ENCODE peak calls at places on chromosomes 2 and 18, in nine cellular contexts. One of them, this sample, is unnamed.

GRCh38 chr2:219446101-219446504 is 11.5 kb downstream of the SPEG start:
- DNase-seq in Panc1: no peak
- DNase-seq in activated CD4-positive, alpha-beta T cell treated with anti-CD3 and anti-CD28 coated beads, Interleukin-2, amount 50 U/mL, for 1 hour: no peak
- DNase-seq in ELR: peak; percentile 44
- DNase-seq in GM04504: peak; percentile 44
- DNase-seq in activated CD8-positive, alpha-beta memory T cell treated with anti-CD3 and anti-CD28 coated beads for 4 hours: no peak
- DNase-seq in adrenal gland: peak; percentile 89
- DNase-seq in AML-193: no peak
- DNase-seq in AG08396: peak; percentile 82
- DNase-seq in this sample: no peak

GRCh38 chr2:79292936-79293335 is 133.4 kb upstream of the REG3A start:
- DNase-seq in Panc1: no peak
- DNase-seq in activated CD4-positive, alpha-beta T cell treated with anti-CD3 and anti-CD28 coated beads, Interleukin-2, amount 50 U/mL, for 1 hour: no peak
- DNase-seq in ELR: no peak
- DNase-seq in GM04504: no peak
- DNase-seq in activated CD8-positive, alpha-beta memory T cell treated with anti-CD3 and anti-CD28 coated beads for 4 hours: no peak
- DNase-seq in adrenal gland: no peak
- DNase-seq in AML-193: no peak
- DNase-seq in AG08396: no peak
- DNase-seq in this sample: no peak

GRCh38 chr2:170524828-170525565 is 190.1 kb upstream of the SP5 start:
- DNase-seq in Panc1: no peak
- DNase-seq in activated CD4-positive, alpha-beta T cell treated with anti-CD3 and anti-CD28 coated beads, Interleukin-2, amount 50 U/mL, for 1 hour: no peak
- DNase-seq in ELR: peak; percentile 19
- DNase-seq in GM04504: no peak
- DNase-seq in activated CD8-positive, alpha-beta memory T cell treated with anti-CD3 and anti-CD28 coated beads for 4 hours: no peak
- DNase-seq in adrenal gland: no peak
- DNase-seq in AML-193: no peak
- DNase-seq in AG08396: peak; percentile 15
- DNase-seq in this sample: no peak

GRCh38 chr18:70165936-70166335 is 39.6 kb downstream of the RTTN start:
- DNase-seq in Panc1: no peak
- DNase-seq in activated CD4-positive, alpha-beta T cell treated with anti-CD3 and anti-CD28 coated beads, Interleukin-2, amount 50 U/mL, for 1 hour: no peak
- DNase-seq in ELR: no peak
- DNase-seq in GM04504: no peak
- DNase-seq in activated CD8-positive, alpha-beta memory T cell treated with anti-CD3 and anti-CD28 coated beads for 4 hours: no peak
- DNase-seq in adrenal gland: no peak
- DNase-seq in AML-193: no peak
- DNase-seq in AG08396: no peak
- DNase-seq in this sample: no peak

GRCh38 chr2:227180286-227180685 is 15.9 kb downstream of the COL4A3 start:
- DNase-seq in Panc1: no peak
- DNase-seq in activated CD4-positive, alpha-beta T cell treated with anti-CD3 and anti-CD28 coated beads, Interleukin-2, amount 50 U/mL, for 1 hour: no peak
- DNase-seq in ELR: no peak
- DNase-seq in GM04504: no peak
- DNase-seq in activated CD8-positive, alpha-beta memory T cell treated with anti-CD3 and anti-CD28 coated beads for 4 hours: no peak
- DNase-seq in adrenal gland: peak; percentile 94
- DNase-seq in AML-193: no peak
- DNase-seq in AG08396: no peak
- DNase-seq in this sample: no peak

GRCh38 chr18:1585881-1586488 is 681.3 kb downstream of the ADCYAP1 start:
- DNase-seq in Panc1: no peak
- DNase-seq in activated CD4-positive, alpha-beta T cell treated with anti-CD3 and anti-CD28 coated beads, Interleukin-2, amount 50 U/mL, for 1 hour: no peak
- DNase-seq in ELR: peak; percentile 42
- DNase-seq in GM04504: no peak
- DNase-seq in activated CD8-positive, alpha-beta memory T cell treated with anti-CD3 and anti-CD28 coated beads for 4 hours: no peak
- DNase-seq in adrenal gland: no peak
- DNase-seq in AML-193: peak; percentile 59
- DNase-seq in AG08396: peak; percentile 16
- DNase-seq in this sample: peak; percentile 14

GRCh38 chr18:58208207-58208944 is 164.3 kb downstream of the NEDD4L start:
- DNase-seq in Panc1: no peak
- DNase-seq in activated CD4-positive, alpha-beta T cell treated with anti-CD3 and anti-CD28 coated beads, Interleukin-2, amount 50 U/mL, for 1 hour: no peak
- DNase-seq in ELR: peak; percentile 68
- DNase-seq in GM04504: no peak
- DNase-seq in activated CD8-positive, alpha-beta memory T cell treated with anti-CD3 and anti-CD28 coated beads for 4 hours: no peak
- DNase-seq in adrenal gland: no peak
- DNase-seq in AML-193: no peak
- DNase-seq in AG08396: no peak
- DNase-seq in this sample: no peak

GRCh38 chr2:69138793-69139510 is 126.0 kb downstream of the ANTXR1 start:
- DNase-seq in Panc1: peak; percentile 69
- DNase-seq in activated CD4-positive, alpha-beta T cell treated with anti-CD3 and anti-CD28 coated beads, Interleukin-2, amount 50 U/mL, for 1 hour: no peak
- DNase-seq in ELR: peak; percentile 94
- DNase-seq in GM04504: peak; percentile 66
- DNase-seq in activated CD8-positive, alpha-beta memory T cell treated with anti-CD3 and anti-CD28 coated beads for 4 hours: no peak
- DNase-seq in adrenal gland: peak; percentile 82
- DNase-seq in AML-193: no peak
- DNase-seq in AG08396: peak; percentile 72
- DNase-seq in this sample: no peak

This sample was measured in SK-N-MC.